ENCODE peak calls at places on chromosomes 11 and 22, in ten cellular contexts. N is substantia nigra, P is left ventricle myocardium inferior, A is lower lobe of right lung, K is PC-3, Y is heart left ventricle, V is ovary, L is GM23248, R is transverse colon, Z is testis. D is an unnamed sample.

GRCh38 chr11:132231656-132232173 is 861.3 kb downstream of the NTM start:
- DNase-seq in N (peak; percentile 4), P (no peak), A (no peak), K (no peak), Y (no peak), V (no peak), L (no peak), R (no peak), Z (no peak), D (no peak)

GRCh38 chr11:68617925-68618809 is 66.2 kb upstream of the GAL start:
- DNase-seq in N (no peak), P (no peak), A (no peak), K (no peak), Y (no peak), V (no peak), L (no peak), R (no peak), Z (no peak), D (no peak)

GRCh38 chr11:986270-986951 is 50.1 kb downstream of the MUC6 start:
- DNase-seq in N (no peak), P (no peak), A (peak; percentile 86), K (peak; percentile 15), Y (no peak), V (no peak), L (no peak), R (no peak), Z (no peak), D (no peak)

GRCh38 chr11:12798609-12799011 is 124.4 kb downstream of the TEAD1 start:
- DNase-seq in N (no peak), P (no peak), A (no peak), K (no peak), Y (no peak), V (no peak), L (no peak), R (no peak), Z (no peak), D (no peak)

GRCh38 chr22:20244744-20245576 is 23.2 kb downstream of the RTN4R start:
- DNase-seq in N (no peak), P (no peak), A (no peak), K (no peak), Y (no peak), V (no peak), L (no peak), R (peak; percentile 17), Z (no peak), D (no peak)

GRCh38 chr11:116851631-116852030 is 14.2 kb upstream of the APOA1 start:
- DNase-seq in N (no peak), P (no peak), A (peak; percentile 65), K (no peak), Y (no peak), V (no peak), L (no peak), R (peak; percentile 34), Z (no peak), D (no peak)

GRCh38 chr11:131913267-131913666 is 542.9 kb downstream of the NTM start:
- DNase-seq in N (no peak), P (no peak), A (no peak), K (no peak), Y (no peak), V (no peak), L (peak; percentile 15), R (no peak), Z (no peak), D (no peak)

GRCh38 chr11:99098751-99099150 is 78.0 kb downstream of the CNTN5 start:
- DNase-seq in N (no peak), P (no peak), A (no peak), K (no peak), Y (no peak), V (no peak), L (no peak), R (no peak), Z (no peak), D (no peak)

GRCh38 chr11:118435233-118435892 is 929 bp upstream of the KMT2A start:
- DNase-seq in N (peak; percentile 27), P (peak; percentile 46), A (peak; percentile 72), K (peak; percentile 54), Y (peak; percentile 57), V (peak; percentile 50), L (peak; percentile 64), R (peak; percentile 67), Z (peak; percentile 54), D (no peak)

GRCh38 chr11:5505363-5506048 is 4.3 kb downstream of the UBQLN3 start:
- DNase-seq in N (no peak), P (no peak), A (no peak), K (no peak), Y (no peak), V (no peak), L (no peak), R (no peak), Z (no peak), D (no peak)

GRCh38 chr11:8796926-8797325 is 114.1 kb upstream of the AKIP1 start:
- DNase-seq in N (no peak), P (no peak), A (no peak), K (no peak), Y (no peak), V (no peak), L (no peak), R (no peak), Z (no peak), D (no peak)

GRCh38 chr11:8794677-8795103 is 112.1 kb downstream of the RPL27A start:
- DNase-seq in N (no peak), P (no peak), A (no peak), K (peak; percentile 39), Y (no peak), V (no peak), L (no peak), R (peak; percentile 65), Z (no peak), D (no peak)

GRCh38 chr11:8792636-8793035 is 110.0 kb downstream of the RPL27A start:
- DNase-seq in N (no peak), P (no peak), A (no peak), K (no peak), Y (no peak), V (no peak), L (no peak), R (no peak), Z (no peak), D (no peak)

GRCh38 chr11:8793114-8793777 is 110.7 kb downstream of the RPL27A start:
- DNase-seq in N (no peak), P (no peak), A (no peak), K (no peak), Y (no peak), V (no peak), L (no peak), R (no peak), Z (no peak), D (no peak)

GRCh38 chr11:8794126-8794525 is 111.5 kb downstream of the RPL27A start:
- DNase-seq in N (no peak), P (no peak), A (no peak), K (no peak), Y (no peak), V (no peak), L (no peak), R (no peak), Z (no peak), D (no peak)
- H3K27ac ChIP-seq in N (no peak overlapping the region), P (peak overlapping the region; percentile 85), A (no peak overlapping the region), K (no peak overlapping the region), Y (peak overlapping the region; percentile 79), V (no peak overlapping the region), L (no peak overlapping the region), R (peak overlapping the region; percentile 66), Z (no peak overlapping the region), D (no peak overlapping the region)

DNA sequence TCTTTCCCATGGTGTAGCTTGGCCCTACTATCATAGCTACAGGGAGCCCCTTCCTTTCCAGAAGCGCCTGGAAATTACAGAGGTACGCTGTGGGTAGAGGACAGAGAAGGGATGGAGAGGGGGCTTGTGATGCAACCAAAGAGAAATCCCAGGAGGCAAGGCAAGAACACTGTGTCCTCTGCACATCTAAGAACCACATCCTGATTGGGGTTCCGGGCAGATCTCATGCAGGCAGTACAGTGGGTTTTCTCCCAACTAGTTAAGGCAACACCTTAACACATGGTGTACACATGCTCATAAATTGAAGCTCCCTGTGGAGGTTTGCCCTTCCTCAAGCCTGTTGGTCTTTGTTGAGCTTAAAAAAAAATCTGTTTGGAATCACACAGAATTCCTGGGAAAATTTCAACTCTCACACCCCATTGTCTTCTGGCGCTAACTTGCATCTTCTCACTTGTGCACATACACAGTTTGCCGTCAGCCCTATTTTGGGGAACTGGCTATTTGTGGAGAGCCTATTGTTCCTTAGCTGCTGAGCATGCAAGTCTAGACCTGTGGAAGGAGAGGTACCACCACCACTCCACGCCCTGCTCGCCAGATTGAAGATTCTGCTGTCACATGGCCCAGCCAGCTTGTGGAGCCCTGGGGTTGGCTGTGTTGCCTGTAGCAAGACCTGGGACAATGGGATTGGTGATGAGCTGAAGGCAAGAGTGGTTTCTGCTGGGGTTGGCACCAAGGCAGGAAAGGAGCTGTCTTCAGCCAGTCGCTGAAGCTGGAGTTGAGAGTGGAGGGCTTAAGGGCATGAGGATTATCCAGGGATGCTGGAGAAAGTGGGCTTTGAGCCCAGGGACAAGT is 52.4 kb downstream of the ALX4 start:
- DNase-seq in N (no peak), P (no peak), A (no peak), K (no peak), Y (no peak), V (no peak), L (no peak), R (no peak), Z (no peak), D (no peak)
- H3K27ac ChIP-seq in N (no peak overlapping the region), P (no peak overlapping the region), A (no peak overlapping the region), K (no peak overlapping the region), Y (no peak overlapping the region), V (no peak overlapping the region), L (no peak overlapping the region), R (no peak overlapping the region), Z (no peak overlapping the region), D (no peak overlapping the region)

DNA sequence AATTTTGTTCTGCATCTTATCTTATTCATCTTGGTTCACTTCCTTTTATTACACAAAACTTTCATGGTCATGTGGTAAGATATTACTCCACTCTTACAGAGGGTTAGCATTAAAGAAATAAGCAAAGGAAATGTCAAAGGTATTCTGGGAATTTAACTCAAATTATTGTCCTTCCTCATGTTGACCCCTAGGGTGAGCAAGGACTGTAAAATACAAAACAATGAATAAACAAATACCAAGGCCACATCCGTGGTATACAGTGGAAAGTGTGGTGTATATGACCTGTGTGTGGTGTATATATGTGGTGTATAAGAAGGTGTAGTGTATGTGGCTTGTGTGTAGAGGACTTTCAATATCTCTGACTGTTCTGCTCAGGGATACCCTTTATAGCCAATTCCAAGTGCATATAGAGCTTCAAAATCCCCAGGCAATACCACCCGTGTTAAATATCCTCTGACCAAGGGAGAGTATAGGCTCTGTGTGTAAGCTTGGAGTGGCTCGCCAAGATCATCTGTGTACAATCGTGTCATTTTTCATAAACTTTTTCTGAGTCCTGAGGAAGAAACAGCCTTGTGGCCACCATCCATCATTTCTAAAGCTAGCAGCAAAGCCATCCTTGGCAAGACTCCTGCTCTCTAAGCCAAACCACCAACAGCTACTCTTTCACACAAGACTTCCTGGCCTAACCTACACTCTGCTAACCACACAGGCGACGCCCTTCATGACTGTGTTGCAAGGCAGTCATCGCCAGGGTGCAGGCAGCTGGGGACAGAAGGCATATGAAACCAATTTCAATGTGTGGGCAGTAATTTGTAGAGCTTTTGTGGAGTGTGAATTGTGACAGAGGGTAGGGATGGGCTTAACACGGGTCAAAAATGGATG is 548.0 kb downstream of the ETS1 start:
- DNase-seq in N (no peak), P (no peak), A (peak; percentile 82), K (peak; percentile 94), Y (peak; percentile 23), V (no peak), L (peak; percentile 98), R (peak; percentile 48), Z (no peak), D (no peak)
- H3K27ac ChIP-seq in N (no peak overlapping the region), P (no peak overlapping the region), A (no peak overlapping the region), K (peak overlapping the region; percentile 42), Y (no peak overlapping the region), V (no peak overlapping the region), L (peak overlapping the region; percentile 70), R (no peak overlapping the region), Z (no peak overlapping the region), D (no peak overlapping the region)

GRCh38 chr22:46121079-46121478 is 29.2 kb upstream of the PPARA start:
- DNase-seq in N (no peak), P (no peak), A (no peak), K (no peak), Y (no peak), V (no peak), L (no peak), R (no peak), Z (no peak), D (no peak)
- H3K27ac ChIP-seq in N (no peak overlapping the region), P (no peak overlapping the region), A (no peak overlapping the region), K (no peak overlapping the region), Y (no peak overlapping the region), V (no peak overlapping the region), L (peak overlapping the region; percentile 79), R (no peak overlapping the region), Z (no peak overlapping the region), D (no peak overlapping the region)

D was measured in AG04450.